ENCODE peak calls at places on chromosomes 1 and 21, in five cellular contexts. One of them, this sample, is unnamed.

GRCh38 chr1:91606546-91607078 is 106.0 kb downstream of the CDC7 start:
- DNase-seq in upper lobe of right lung: no peak
- DNase-seq in testis: no peak
- DNase-seq in heart left ventricle: no peak
- DNase-seq in right lobe of liver: no peak
- DNase-seq in this sample: no peak

GRCh38 chr1:214280386-214281029 is 451 bp upstream of the SMYD2 start:
- DNase-seq in upper lobe of right lung: peak; percentile 70
- DNase-seq in testis: peak; percentile 56
- DNase-seq in heart left ventricle: peak; percentile 61
- DNase-seq in right lobe of liver: peak; percentile 54
- DNase-seq in this sample: peak; percentile 44

GRCh38 chr1:6471086-6471841 is 5.3 kb upstream of the TNFRSF25 start:
- DNase-seq in upper lobe of right lung: no peak
- DNase-seq in testis: peak; percentile 50
- DNase-seq in heart left ventricle: no peak
- DNase-seq in right lobe of liver: peak; percentile 40
- DNase-seq in this sample: peak; percentile 94

GRCh38 chr1:201189085-201189484 is 1.5 kb upstream of the IGFN1 start:
- DNase-seq in upper lobe of right lung: no peak
- DNase-seq in testis: no peak
- DNase-seq in heart left ventricle: no peak
- DNase-seq in right lobe of liver: no peak
- DNase-seq in this sample: no peak

GRCh38 chr1:39434797-39435395 is 56.5 kb upstream of the BMP8A start:
- DNase-seq in upper lobe of right lung: no peak
- DNase-seq in testis: no peak
- DNase-seq in heart left ventricle: no peak
- DNase-seq in right lobe of liver: no peak
- DNase-seq in this sample: no peak

GRCh38 chr1:113804421-113805255 is 7.6 kb downstream of the RSBN1 start:
- DNase-seq in upper lobe of right lung: no peak
- DNase-seq in testis: no peak
- DNase-seq in heart left ventricle: no peak
- DNase-seq in right lobe of liver: no peak
- DNase-seq in this sample: no peak

GRCh38 chr1:160813215-160813614 is 17.2 kb downstream of the LY9 start:
- DNase-seq in upper lobe of right lung: no peak
- DNase-seq in testis: no peak
- DNase-seq in heart left ventricle: no peak
- DNase-seq in right lobe of liver: no peak
- DNase-seq in this sample: no peak

GRCh38 chr1:44380666-44381177 is 24.3 kb upstream of the RNF220 start:
- DNase-seq in upper lobe of right lung: no peak
- DNase-seq in testis: no peak
- DNase-seq in heart left ventricle: no peak
- DNase-seq in right lobe of liver: no peak
- DNase-seq in this sample: no peak

GRCh38 chr1:185816460-185816859 is 82.3 kb downstream of the HMCN1 start:
- DNase-seq in upper lobe of right lung: no peak
- DNase-seq in testis: no peak
- DNase-seq in heart left ventricle: no peak
- DNase-seq in right lobe of liver: no peak
- DNase-seq in this sample: no peak

GRCh38 chr1:35062518-35063196 is 16.5 kb upstream of the ZMYM1 start:
- DNase-seq in upper lobe of right lung: no peak
- DNase-seq in testis: no peak
- DNase-seq in heart left ventricle: no peak
- DNase-seq in right lobe of liver: no peak
- DNase-seq in this sample: no peak

GRCh38 chr1:4170548-4170947 is 270.5 kb upstream of the C1orf174 start:
- DNase-seq in upper lobe of right lung: no peak
- DNase-seq in testis: peak; percentile 5
- DNase-seq in heart left ventricle: no peak
- DNase-seq in right lobe of liver: no peak
- DNase-seq in this sample: no peak

GRCh38 chr1:160951443-160952128 is 3.0 kb downstream of the ITLN2 start:
- DNase-seq in upper lobe of right lung: peak; percentile 78
- DNase-seq in testis: peak; percentile 82
- DNase-seq in heart left ventricle: no peak
- DNase-seq in right lobe of liver: peak; percentile 66
- DNase-seq in this sample: peak; percentile 59

GRCh38 chr1:66999640-67000400 is 54.1 kb downstream of the SLC35D1 start:
- DNase-seq in upper lobe of right lung: no peak
- DNase-seq in testis: no peak
- DNase-seq in heart left ventricle: no peak
- DNase-seq in right lobe of liver: no peak
- DNase-seq in this sample: no peak

GRCh38 chr1:228830185-228830953 is 95.1 kb downstream of the RHOU start:
- DNase-seq in upper lobe of right lung: peak; percentile 88
- DNase-seq in testis: no peak
- DNase-seq in heart left ventricle: peak; percentile 43
- DNase-seq in right lobe of liver: peak; percentile 30
- DNase-seq in this sample: peak; percentile 54

GRCh38 chr1:28439320-28439719 is 66.5 kb upstream of the RCC1 start:
- DNase-seq in upper lobe of right lung: no peak
- DNase-seq in testis: no peak
- DNase-seq in heart left ventricle: no peak
- DNase-seq in right lobe of liver: no peak
- DNase-seq in this sample: no peak

GRCh38 chr1:5727871-5728643 is 264.2 kb downstream of the NPHP4 start:
- DNase-seq in upper lobe of right lung: peak; percentile 34
- DNase-seq in testis: no peak
- DNase-seq in heart left ventricle: no peak
- DNase-seq in right lobe of liver: peak; percentile 6
- DNase-seq in this sample: peak; percentile 15

GRCh38 chr1:39951951-39952350 is 3.0 kb upstream of the MFSD2A start:
- DNase-seq in upper lobe of right lung: no peak
- DNase-seq in testis: no peak
- DNase-seq in heart left ventricle: no peak
- DNase-seq in right lobe of liver: no peak
- DNase-seq in this sample: no peak

GRCh38 chr1:115062542-115063004 is 26.7 kb downstream of the TSPAN2 start:
- DNase-seq in upper lobe of right lung: peak; percentile 70
- DNase-seq in testis: no peak
- DNase-seq in heart left ventricle: peak; percentile 59
- DNase-seq in right lobe of liver: peak; percentile 33
- DNase-seq in this sample: peak; percentile 62

GRCh38 chr1:209106237-209106741 is 477.2 kb upstream of the CAMK1G start:
- DNase-seq in upper lobe of right lung: no peak
- DNase-seq in testis: no peak
- DNase-seq in heart left ventricle: no peak
- DNase-seq in right lobe of liver: peak; percentile 49
- DNase-seq in this sample: no peak

GRCh38 chr1:186102559-186103148 is 272.4 kb downstream of the TPR start:
- DNase-seq in upper lobe of right lung: no peak
- DNase-seq in testis: peak; percentile 21
- DNase-seq in heart left ventricle: peak; percentile 30
- DNase-seq in right lobe of liver: no peak
- DNase-seq in this sample: no peak

GRCh38 chr1:223702735-223703667 is 9.3 kb upstream of the CAPN2 start:
- DNase-seq in upper lobe of right lung: no peak
- DNase-seq in testis: no peak
- DNase-seq in heart left ventricle: no peak
- DNase-seq in right lobe of liver: no peak
- DNase-seq in this sample: no peak

GRCh38 chr1:93346472-93346991 is 825 bp downstream of the DR1 start:
- DNase-seq in upper lobe of right lung: no peak
- DNase-seq in testis: peak; percentile 38
- DNase-seq in heart left ventricle: no peak
- DNase-seq in right lobe of liver: no peak
- DNase-seq in this sample: no peak

GRCh38 chr1:9293512-9294439 is 1.1 kb downstream of the SPSB1 start:
- DNase-seq in upper lobe of right lung: peak; percentile 81
- DNase-seq in testis: no peak
- DNase-seq in heart left ventricle: peak; percentile 41
- DNase-seq in right lobe of liver: no peak
- DNase-seq in this sample: peak; percentile 30

GRCh38 chr1:161439280-161440232 is 65.7 kb upstream of the FCGR2A start:
- DNase-seq in upper lobe of right lung: peak; percentile 76
- DNase-seq in testis: peak; percentile 20
- DNase-seq in heart left ventricle: no peak
- DNase-seq in right lobe of liver: peak; percentile 21
- DNase-seq in this sample: peak; percentile 55

GRCh38 chr1:172322219-172323061 is 98.0 kb upstream of the C1orf105 start:
- DNase-seq in upper lobe of right lung: peak; percentile 62
- DNase-seq in testis: no peak
- DNase-seq in heart left ventricle: peak; percentile 70
- DNase-seq in right lobe of liver: no peak
- DNase-seq in this sample: no peak

GRCh38 chr1:201072149-201072548 is 40.1 kb downstream of the CACNA1S start:
- DNase-seq in upper lobe of right lung: no peak
- DNase-seq in testis: no peak
- DNase-seq in heart left ventricle: no peak
- DNase-seq in right lobe of liver: no peak
- DNase-seq in this sample: no peak

GRCh38 chr1:76374111-76374510 is 299.6 kb downstream of the ST6GALNAC3 start:
- DNase-seq in upper lobe of right lung: no peak
- DNase-seq in testis: no peak
- DNase-seq in heart left ventricle: no peak
- DNase-seq in right lobe of liver: no peak
- DNase-seq in this sample: no peak

GRCh38 chr1:180092931-180093650 is 61.6 kb upstream of the QSOX1 start:
- DNase-seq in upper lobe of right lung: no peak
- DNase-seq in testis: no peak
- DNase-seq in heart left ventricle: no peak
- DNase-seq in right lobe of liver: no peak
- DNase-seq in this sample: no peak

GRCh38 chr1:206843626-206844025 is 21.8 kb upstream of the IL20 start:
- DNase-seq in upper lobe of right lung: no peak
- DNase-seq in testis: no peak
- DNase-seq in heart left ventricle: no peak
- DNase-seq in right lobe of liver: no peak
- DNase-seq in this sample: no peak

GRCh38 chr21:31873275-31873695 is 465 bp downstream of the HUNK start:
- DNase-seq in upper lobe of right lung: peak; percentile 70
- DNase-seq in testis: no peak
- DNase-seq in heart left ventricle: no peak
- DNase-seq in right lobe of liver: peak; percentile 24
- DNase-seq in this sample: peak; percentile 47

GRCh38 chr1:63463248-63463647 is 59.8 kb downstream of the ITGB3BP start:
- DNase-seq in upper lobe of right lung: no peak
- DNase-seq in testis: no peak
- DNase-seq in heart left ventricle: no peak
- DNase-seq in right lobe of liver: no peak
- DNase-seq in this sample: no peak

GRCh38 chr1:68015369-68015768 is 35.1 kb downstream of the DIRAS3 start:
- DNase-seq in upper lobe of right lung: no peak
- DNase-seq in testis: no peak
- DNase-seq in heart left ventricle: peak; percentile 37
- DNase-seq in right lobe of liver: no peak
- DNase-seq in this sample: no peak

GRCh38 chr21:33455858-33456446 is 23.8 kb downstream of the TMEM50B start:
- DNase-seq in upper lobe of right lung: no peak
- DNase-seq in testis: no peak
- DNase-seq in heart left ventricle: no peak
- DNase-seq in right lobe of liver: no peak
- DNase-seq in this sample: no peak

GRCh38 chr1:169201084-169201619 is 94.7 kb downstream of the ATP1B1 start:
- DNase-seq in upper lobe of right lung: no peak
- DNase-seq in testis: no peak
- DNase-seq in heart left ventricle: no peak
- DNase-seq in right lobe of liver: no peak
- DNase-seq in this sample: no peak

GRCh38 chr1:239184581-239185244 is 201.7 kb upstream of the CHRM3 start:
- DNase-seq in upper lobe of right lung: no peak
- DNase-seq in testis: peak; percentile 40
- DNase-seq in heart left ventricle: no peak
- DNase-seq in right lobe of liver: no peak
- DNase-seq in this sample: no peak

GRCh38 chr1:206631085-206631509 is 4.2 kb upstream of the DYRK3 start:
- DNase-seq in upper lobe of right lung: no peak
- DNase-seq in testis: peak; percentile 68
- DNase-seq in heart left ventricle: peak; percentile 84
- DNase-seq in right lobe of liver: no peak
- DNase-seq in this sample: peak; percentile 40

DNA sequence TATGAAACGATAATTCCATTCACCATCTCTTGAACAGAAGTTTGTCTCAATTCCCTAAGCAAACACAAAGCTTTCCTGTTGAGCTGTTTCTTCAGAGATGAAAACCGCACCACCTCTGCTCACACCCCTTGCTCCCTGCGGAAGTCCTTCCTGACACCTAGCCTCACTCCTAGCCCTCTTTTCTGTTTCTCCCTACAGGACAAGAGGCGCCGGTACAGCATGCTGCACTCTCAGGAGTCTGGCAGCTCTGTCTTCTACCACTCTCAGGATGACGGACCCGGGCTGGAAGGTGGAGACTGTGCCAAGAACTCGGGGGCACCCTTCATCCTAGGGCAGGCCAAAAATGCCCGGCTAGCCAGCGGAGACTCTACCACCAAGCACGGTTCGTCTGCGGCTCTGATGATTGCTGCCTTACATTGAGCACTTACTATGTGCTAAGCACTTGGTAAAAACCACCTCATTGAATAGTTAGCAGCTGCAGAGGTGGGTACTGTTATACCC is 45.5 kb downstream of the VWA5B1 start:
- DNase-seq in upper lobe of right lung: no peak
- DNase-seq in testis: no peak
- DNase-seq in heart left ventricle: no peak
- DNase-seq in right lobe of liver: no peak
- DNase-seq in this sample: no peak
- H3K27me3 ChIP-seq in upper lobe of right lung: peaks cover 4% of the 10 kb centered on the region
- H3K27me3 ChIP-seq in testis: no peaks in the 10 kb centered on the region
- H3K27me3 ChIP-seq in heart left ventricle: no peaks in the 10 kb centered on the region
- H3K27me3 ChIP-seq in right lobe of liver: no peaks in the 10 kb centered on the region
- H3K27me3 ChIP-seq in this sample: no peaks in the 10 kb centered on the region

GRCh38 chr21:38376693-38377092 is 119.9 kb downstream of the KCNJ15 start:
- DNase-seq in upper lobe of right lung: no peak
- DNase-seq in testis: peak; percentile 25
- DNase-seq in heart left ventricle: peak; percentile 41
- DNase-seq in right lobe of liver: no peak
- DNase-seq in this sample: no peak
- H3K4me3 ChIP-seq in upper lobe of right lung: peak overlapping the region; percentile 25
- H3K4me3 ChIP-seq in testis: peak overlapping the region; percentile 14
- H3K4me3 ChIP-seq in heart left ventricle: no peak overlapping the region
- H3K4me3 ChIP-seq in right lobe of liver: no peak overlapping the region
- H3K4me3 ChIP-seq in this sample: no peak overlapping the region

GRCh38 chr1:22547186-22547817 is 16.0 kb upstream of the EPHA8 start:
- DNase-seq in upper lobe of right lung: no peak
- DNase-seq in testis: no peak
- DNase-seq in heart left ventricle: no peak
- DNase-seq in right lobe of liver: no peak
- DNase-seq in this sample: no peak
- H3K27me3 ChIP-seq in upper lobe of right lung: peaks cover 26% of the 10 kb centered on the region
- H3K27me3 ChIP-seq in testis: no peaks in the 10 kb centered on the region
- H3K27me3 ChIP-seq in heart left ventricle: no peaks in the 10 kb centered on the region
- H3K27me3 ChIP-seq in right lobe of liver: no peaks in the 10 kb centered on the region
- H3K27me3 ChIP-seq in this sample: no peaks in the 10 kb centered on the region

DNA sequence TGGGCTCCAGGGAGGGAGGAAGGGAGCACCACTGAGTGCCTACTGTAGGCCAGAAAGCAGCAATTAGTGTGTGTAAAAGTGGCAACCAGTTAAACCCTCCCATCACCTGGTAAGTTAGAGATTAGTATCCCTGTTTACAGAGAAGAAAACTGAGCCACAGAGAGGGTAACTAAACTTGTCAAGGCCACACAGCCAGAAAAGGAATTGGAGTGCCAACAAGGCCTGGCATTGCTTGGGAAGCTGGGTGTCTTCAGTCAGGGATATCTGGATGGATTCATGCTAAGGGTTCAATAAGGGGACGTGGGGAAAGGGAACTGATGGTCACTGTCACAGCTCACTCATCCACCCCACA is 23.6 kb upstream of the ADGRB2 start:
- DNase-seq in upper lobe of right lung: no peak
- DNase-seq in testis: no peak
- DNase-seq in heart left ventricle: no peak
- DNase-seq in right lobe of liver: no peak
- DNase-seq in this sample: no peak
- H3K4me3 ChIP-seq in upper lobe of right lung: peak overlapping the region; percentile 70
- H3K4me3 ChIP-seq in testis: peak overlapping the region; percentile 63
- H3K4me3 ChIP-seq in heart left ventricle: peak overlapping the region; percentile 60
- H3K4me3 ChIP-seq in right lobe of liver: no peak overlapping the region
- H3K4me3 ChIP-seq in this sample: peak overlapping the region; percentile 64